ENCODE peak calls at places on chromosomes 4 and X, in eight cellular contexts. One of them, this sample, is unnamed.

GRCh38 chrX:133970021-133970550 is 15.3 kb downstream of the GPC3 start:
- DNase-seq in A549: no peak
- DNase-seq in HepG2: no peak
- DNase-seq in HCT116: no peak
- DNase-seq in GM12878: no peak
- DNase-seq in NB4: no peak
- DNase-seq in H1: no peak
- DNase-seq in WTC11: peak; percentile 26
- DNase-seq in this sample: no peak

GRCh38 chr4:95638920-95639501 is 90.2 kb upstream of the UNC5C start:
- DNase-seq in A549: no peak
- DNase-seq in GM12878: no peak
- DNase-seq in HepG2: no peak
- DNase-seq in H1: no peak
- DNase-seq in WTC11: no peak
- DNase-seq in NB4: peak; percentile 44
- DNase-seq in HCT116: no peak
- DNase-seq in this sample: no peak

GRCh38 chr4:18278244-18278643 is 256.7 kb upstream of the LCORL start:
- DNase-seq in HepG2: no peak
- DNase-seq in HCT116: no peak
- DNase-seq in NB4: no peak
- DNase-seq in GM12878: no peak
- DNase-seq in WTC11: no peak
- DNase-seq in A549: no peak
- DNase-seq in H1: no peak
- DNase-seq in this sample: no peak

GRCh38 chr4:127145001-127145400 is 487.8 kb upstream of the INTU start:
- DNase-seq in HepG2: no peak
- DNase-seq in H1: no peak
- DNase-seq in NB4: no peak
- DNase-seq in GM12878: no peak
- DNase-seq in HCT116: no peak
- DNase-seq in WTC11: no peak
- DNase-seq in A549: no peak
- DNase-seq in this sample: no peak

GRCh38 chr4:119785963-119786362 is 157.4 kb upstream of the PDE5A start:
- DNase-seq in NB4: no peak
- DNase-seq in HepG2: peak; percentile 3
- DNase-seq in GM12878: no peak
- DNase-seq in H1: no peak
- DNase-seq in HCT116: peak; percentile 13
- DNase-seq in WTC11: peak; percentile 22
- DNase-seq in A549: no peak
- DNase-seq in this sample: peak; percentile 20

GRCh38 chr4:89657931-89658700 is 178.8 kb downstream of the SNCA start:
- DNase-seq in NB4: peak; percentile 19
- DNase-seq in H1: no peak
- DNase-seq in HCT116: peak; percentile 28
- DNase-seq in WTC11: no peak
- DNase-seq in HepG2: peak; percentile 28
- DNase-seq in GM12878: no peak
- DNase-seq in A549: no peak
- DNase-seq in this sample: peak; percentile 82

GRCh38 chr4:53068755-53069154 is 206.6 kb downstream of the RASL11B start:
- DNase-seq in H1: no peak
- DNase-seq in A549: no peak
- DNase-seq in GM12878: no peak
- DNase-seq in NB4: no peak
- DNase-seq in HCT116: no peak
- DNase-seq in HepG2: peak; percentile 65
- DNase-seq in WTC11: no peak
- DNase-seq in this sample: no peak

GRCh38 chr4:78862314-78862737 is 76.9 kb downstream of the PAQR3 start:
- DNase-seq in HCT116: no peak
- DNase-seq in NB4: no peak
- DNase-seq in GM12878: peak; percentile 8
- DNase-seq in WTC11: no peak
- DNase-seq in A549: no peak
- DNase-seq in H1: no peak
- DNase-seq in HepG2: peak; percentile 94
- DNase-seq in this sample: no peak

GRCh38 chrX:107619836-107620235 is 8.5 kb upstream of the PRPS1 start:
- DNase-seq in A549: no peak
- DNase-seq in GM12878: no peak
- DNase-seq in WTC11: no peak
- DNase-seq in H1: no peak
- DNase-seq in NB4: no peak
- DNase-seq in HepG2: peak; percentile 4
- DNase-seq in HCT116: no peak
- DNase-seq in this sample: no peak

GRCh38 chr4:179110356-179110755 is 1668.1 kb upstream of the AGA start:
- DNase-seq in GM12878: no peak
- DNase-seq in WTC11: no peak
- DNase-seq in HepG2: no peak
- DNase-seq in HCT116: no peak
- DNase-seq in A549: no peak
- DNase-seq in NB4: no peak
- DNase-seq in H1: no peak
- DNase-seq in this sample: no peak

GRCh38 chrX:46577116-46578005 is 3.8 kb downstream of the CHST7 start:
- DNase-seq in NB4: no peak
- DNase-seq in GM12878: no peak
- DNase-seq in HepG2: no peak
- DNase-seq in WTC11: no peak
- DNase-seq in A549: no peak
- DNase-seq in HCT116: no peak
- DNase-seq in H1: no peak
- DNase-seq in this sample: no peak

GRCh38 chrX:362351-362750 is 24.4 kb downstream of the PPP2R3B start:
- DNase-seq in NB4: no peak
- DNase-seq in A549: no peak
- DNase-seq in HCT116: no peak
- DNase-seq in HepG2: no peak
- DNase-seq in H1: no peak
- DNase-seq in WTC11: no peak
- DNase-seq in GM12878: no peak
- DNase-seq in this sample: no peak

GRCh38 chrX:111955916-111956315 is 79.9 kb downstream of the TRPC5OS start:
- DNase-seq in HepG2: no peak
- DNase-seq in NB4: no peak
- DNase-seq in H1: no peak
- DNase-seq in GM12878: no peak
- DNase-seq in A549: no peak
- DNase-seq in WTC11: no peak
- DNase-seq in HCT116: no peak
- DNase-seq in this sample: no peak

GRCh38 chrX:134990475-134991473 is at the start of gene SMIM10:
- DNase-seq in A549: no peak
- DNase-seq in NB4: peak; percentile 88
- DNase-seq in HCT116: no peak
- DNase-seq in HepG2: no peak
- DNase-seq in H1: no peak
- DNase-seq in WTC11: peak; percentile 36
- DNase-seq in GM12878: no peak
- DNase-seq in this sample: peak; percentile 52

GRCh38 chr4:2787230-2788100 is 5.4 kb upstream of the SH3BP2 start:
- DNase-seq in NB4: peak; percentile 98
- DNase-seq in H1: no peak
- DNase-seq in HepG2: no peak
- DNase-seq in GM12878: peak; percentile 88
- DNase-seq in HCT116: no peak
- DNase-seq in WTC11: peak; percentile 19
- DNase-seq in A549: no peak
- DNase-seq in this sample: no peak

GRCh38 chrX:129637217-129638109 is 17.3 kb downstream of the APLN start:
- DNase-seq in HepG2: peak; percentile 24
- DNase-seq in H1: peak; percentile 43
- DNase-seq in A549: peak; percentile 60
- DNase-seq in HCT116: peak; percentile 36
- DNase-seq in NB4: peak; percentile 75
- DNase-seq in WTC11: peak; percentile 78
- DNase-seq in GM12878: peak; percentile 33
- DNase-seq in this sample: peak; percentile 69

GRCh38 chr4:157918036-157918832 is 254.6 kb downstream of the GASK1B start:
- DNase-seq in A549: no peak
- DNase-seq in H1: no peak
- DNase-seq in HepG2: no peak
- DNase-seq in NB4: no peak
- DNase-seq in WTC11: no peak
- DNase-seq in GM12878: no peak
- DNase-seq in HCT116: no peak
- DNase-seq in this sample: no peak

DNA sequence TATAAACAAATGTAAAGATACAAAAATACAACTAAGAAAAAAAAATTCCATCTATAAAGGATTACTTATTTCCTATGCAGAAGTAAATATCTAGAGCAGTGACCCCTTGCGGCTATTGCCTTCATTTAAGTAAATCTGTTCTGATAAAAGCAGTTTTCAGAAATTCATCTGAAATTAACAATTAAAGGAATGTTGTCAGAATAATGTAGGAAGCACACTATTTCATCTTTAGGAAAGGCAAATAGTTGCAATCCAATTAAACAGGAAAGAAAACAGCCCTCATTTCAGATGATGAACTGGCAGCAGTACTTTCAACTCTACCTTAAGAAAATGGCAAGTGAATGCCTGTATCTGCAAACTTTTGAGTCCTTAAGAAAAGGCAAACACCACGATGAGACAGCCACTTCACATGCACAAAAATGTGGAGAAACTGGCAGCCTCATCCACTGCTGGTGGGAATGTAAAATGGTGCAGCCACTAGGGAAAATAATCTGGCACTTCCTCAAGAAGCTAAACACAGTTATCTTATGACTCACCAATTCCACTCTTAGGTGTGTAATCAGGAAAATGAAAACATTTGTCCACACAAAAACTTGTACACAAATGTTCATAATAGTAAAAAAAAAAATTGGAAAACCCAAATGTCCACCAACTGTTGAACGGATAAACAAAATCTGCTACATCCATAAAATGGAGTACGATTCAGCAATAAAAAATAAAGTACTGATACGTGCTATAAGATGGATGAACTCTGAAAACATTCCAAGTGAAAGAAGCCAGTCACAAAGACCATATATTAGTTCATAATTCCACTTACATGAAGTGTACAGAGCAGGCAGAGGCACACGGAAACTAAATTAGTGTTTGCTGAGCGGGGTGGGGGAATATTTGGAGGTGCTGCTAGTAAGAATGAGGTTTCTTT is 2.0 kb upstream of the THAP9 start:
- DNase-seq in H1: no peak
- DNase-seq in WTC11: no peak
- DNase-seq in GM12878: no peak
- DNase-seq in NB4: peak; percentile 49
- DNase-seq in A549: peak; percentile 10
- DNase-seq in HCT116: no peak
- DNase-seq in HepG2: no peak
- DNase-seq in this sample: peak; percentile 83
- TF ChIP-seq MAX in H1: no peak
- TF ChIP-seq MAX in WTC11: no peak
- TF ChIP-seq MAX in GM12878: no peak
- TF ChIP-seq MAX in NB4: no peak
- TF ChIP-seq MAX in A549: no peak
- TF ChIP-seq MAX in HCT116: no peak
- TF ChIP-seq MAX in HepG2: no peak
- TF ChIP-seq MAX in this sample: no peak

GRCh38 chr4:153541426-153542096 is 75.4 kb downstream of the TMEM131L start:
- DNase-seq in WTC11: no peak
- DNase-seq in HepG2: no peak
- DNase-seq in NB4: peak; percentile 31
- DNase-seq in HCT116: no peak
- DNase-seq in H1: no peak
- DNase-seq in GM12878: no peak
- DNase-seq in A549: no peak
- DNase-seq in this sample: no peak
- TF ChIP-seq MAX in WTC11: no peak
- TF ChIP-seq MAX in HepG2: no peak
- TF ChIP-seq MAX in NB4: no peak
- TF ChIP-seq MAX in HCT116: no peak
- TF ChIP-seq MAX in H1: no peak
- TF ChIP-seq MAX in GM12878: no peak
- TF ChIP-seq MAX in A549: no peak
- TF ChIP-seq MAX in this sample: no peak

DNA sequence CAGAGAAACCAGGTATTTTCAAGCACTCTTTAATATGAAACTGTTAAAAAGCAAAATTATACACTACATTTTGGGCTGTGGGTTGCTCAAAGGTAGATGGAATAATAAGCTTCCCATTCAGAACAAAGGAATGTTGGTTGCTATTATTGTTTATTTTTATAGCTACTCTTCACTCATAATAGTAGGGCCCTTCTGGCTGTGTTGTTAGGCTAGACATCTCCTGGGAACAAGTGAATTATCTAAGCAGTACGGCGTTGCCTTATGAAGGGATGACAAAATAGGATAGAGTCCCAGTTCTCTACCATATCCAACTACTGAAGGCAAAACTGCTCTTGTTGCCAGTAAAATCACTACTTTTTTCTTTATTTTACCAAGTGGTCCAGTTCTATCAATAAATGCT is 34.2 kb downstream of the TENM3 start:
- DNase-seq in GM12878: no peak
- DNase-seq in A549: no peak
- DNase-seq in HepG2: no peak
- DNase-seq in HCT116: no peak
- DNase-seq in WTC11: no peak
- DNase-seq in H1: no peak
- DNase-seq in NB4: no peak
- DNase-seq in this sample: no peak
- TF ChIP-seq MAX in GM12878: no peak
- TF ChIP-seq MAX in A549: no peak
- TF ChIP-seq MAX in HepG2: no peak
- TF ChIP-seq MAX in HCT116: no peak
- TF ChIP-seq MAX in WTC11: no peak
- TF ChIP-seq MAX in H1: no peak
- TF ChIP-seq MAX in NB4: no peak
- TF ChIP-seq MAX in this sample: no peak

GRCh38 chr4:183100298-183100599 is 1.2 kb downstream of the WWC2 start:
- DNase-seq in A549: no peak
- DNase-seq in H1: no peak
- DNase-seq in HCT116: no peak
- DNase-seq in WTC11: no peak
- DNase-seq in HepG2: no peak
- DNase-seq in GM12878: no peak
- DNase-seq in NB4: no peak
- DNase-seq in this sample: no peak

GRCh38 chr4:183099537-183100297 is 660 bp downstream of the WWC2 start:
- DNase-seq in HepG2: peak; percentile 35
- DNase-seq in GM12878: no peak
- DNase-seq in H1: no peak
- DNase-seq in A549: peak; percentile 38
- DNase-seq in HCT116: no peak
- DNase-seq in WTC11: peak; percentile 84
- DNase-seq in NB4: peak; percentile 60
- DNase-seq in this sample: peak; percentile 38

GRCh38 chr4:183101956-183102480 is 3.0 kb downstream of the WWC2 start:
- DNase-seq in NB4: no peak
- DNase-seq in GM12878: no peak
- DNase-seq in HCT116: no peak
- DNase-seq in A549: no peak
- DNase-seq in H1: no peak
- DNase-seq in HepG2: peak; percentile 63
- DNase-seq in WTC11: no peak
- DNase-seq in this sample: no peak

GRCh38 chr4:183098723-183099536 is at the start of gene WWC2:
- DNase-seq in A549: peak; percentile 69
- DNase-seq in WTC11: peak; percentile 96
- DNase-seq in NB4: peak; percentile 92
- DNase-seq in H1: peak; percentile 92
- DNase-seq in HCT116: peak; percentile 80
- DNase-seq in HepG2: peak; percentile 83
- DNase-seq in GM12878: no peak
- DNase-seq in this sample: peak; percentile 94

GRCh38 chr4:183100827-183101226 is 1.8 kb downstream of the WWC2 start:
- DNase-seq in GM12878: no peak
- DNase-seq in NB4: no peak
- DNase-seq in A549: no peak
- DNase-seq in WTC11: no peak
- DNase-seq in HCT116: no peak
- DNase-seq in H1: no peak
- DNase-seq in HepG2: peak; percentile 79
- DNase-seq in this sample: peak; percentile 27
- TF ChIP-seq MAX in GM12878: no peak
- TF ChIP-seq MAX in NB4: no peak
- TF ChIP-seq MAX in A549: no peak
- TF ChIP-seq MAX in WTC11: no peak
- TF ChIP-seq MAX in HCT116: no peak
- TF ChIP-seq MAX in H1: no peak
- TF ChIP-seq MAX in HepG2: peak; percentile 47
- TF ChIP-seq MAX in this sample: no peak

This sample was measured in endothelial cell of umbilical vein.